ENCODE peak calls at places on chromosomes 13 and 19, in ten cellular contexts. M is osteoblast; O is lower lobe of right lung; J is hepatocyte; B is uterus; Q is psoas muscle; U is heart right ventricle; D is CD4-positive, alpha-beta memory T cell; I is heart left ventricle; E is BJ. C is an unnamed sample.
A peak's percentile ranks its signal among the peaks of the same experiment; 100 is the strongest.

GRCh38 chr19:29849234-29849633 is 37.4 kb downstream of the CCNE1 start:
- DNase-seq in M (no peak), O (no peak), J (no peak), B (no peak), Q (no peak), U (no peak), D (no peak), I (no peak), E (no peak), C (no peak)

GRCh38 chr13:110396913-110397379 is 89.9 kb downstream of the COL4A2 start:
- DNase-seq in M (peak; percentile 83), O (no peak), J (peak; percentile 73), B (peak; percentile 94), Q (peak; percentile 89), U (peak; percentile 77), D (no peak), I (peak; percentile 84), E (peak; percentile 99), C (peak; percentile 93)

GRCh38 chr13:49895826-49896225 is 40.3 kb downstream of the SPRYD7 start:
- DNase-seq in M (no peak), O (no peak), J (no peak), B (no peak), Q (no peak), U (no peak), D (no peak), I (no peak), E (no peak), C (no peak)

GRCh38 chr19:55697069-55697440 is 22.0 kb downstream of the EPN1 start:
- DNase-seq in M (peak; percentile 72), O (no peak), J (no peak), B (no peak), Q (no peak), U (no peak), D (no peak), I (no peak), E (no peak), C (no peak)

GRCh38 chr13:110001622-110002275 is 215.4 kb upstream of the IRS2 start:
- DNase-seq in M (peak; percentile 51), O (no peak), J (no peak), B (no peak), Q (no peak), U (no peak), D (no peak), I (no peak), E (no peak), C (no peak)

GRCh38 chr19:56837892-56838679 is 2.4 kb downstream of the PEG3 start:
- DNase-seq in M (no peak), O (peak; percentile 60), J (no peak), B (peak; percentile 73), Q (peak; percentile 73), U (peak; percentile 75), D (no peak), I (peak; percentile 70), E (no peak), C (peak; percentile 89)

GRCh38 chr19:10142701-10143375 is 23.1 kb upstream of the EIF3G start:
- DNase-seq in M (peak; percentile 82), O (peak; percentile 64), J (no peak), B (no peak), Q (no peak), U (no peak), D (peak; percentile 75), I (no peak), E (no peak), C (no peak)

GRCh38 chr19:3154957-3155736 is 19.3 kb downstream of the GNA15 start:
- DNase-seq in M (peak; percentile 99), O (peak; percentile 82), J (no peak), B (peak; percentile 72), Q (peak; percentile 80), U (peak; percentile 68), D (peak; percentile 85), I (peak; percentile 87), E (peak; percentile 96), C (peak; percentile 87)

GRCh38 chr13:53197424-53197823 is 168.8 kb downstream of the OLFM4 start:
- DNase-seq in M (no peak), O (no peak), J (no peak), B (no peak), Q (no peak), U (no peak), D (no peak), I (no peak), E (no peak), C (no peak)

GRCh38 chr19:42386974-42387707 is 3.0 kb downstream of the CNFN start:
- DNase-seq in M (peak; percentile 96), O (peak; percentile 77), J (peak; percentile 82), B (no peak), Q (peak; percentile 53), U (peak; percentile 67), D (peak; percentile 66), I (peak; percentile 45), E (no peak), C (peak; percentile 71)

GRCh38 chr19:36837525-36837901 is 674 bp downstream of the ZNF790 start:
- DNase-seq in M (peak; percentile 45), O (no peak), J (peak; percentile 35), B (no peak), Q (no peak), U (no peak), D (no peak), I (no peak), E (no peak), C (no peak)

GRCh38 chr13:111881700-111882099 is 185.2 kb upstream of the SOX1 start:
- DNase-seq in M (no peak), O (no peak), J (no peak), B (no peak), Q (no peak), U (no peak), D (no peak), I (no peak), E (no peak), C (no peak)

GRCh38 chr19:17948474-17948966 is 15.7 kb downstream of the CCDC124 start:
- DNase-seq in M (no peak), O (no peak), J (no peak), B (peak; percentile 30), Q (no peak), U (no peak), D (no peak), I (no peak), E (no peak), C (no peak)

GRCh38 chr19:17949956-17950309 is 17.0 kb upstream of the KCNN1 start:
- DNase-seq in M (no peak), O (no peak), J (no peak), B (no peak), Q (no peak), U (no peak), D (peak; percentile 31), I (no peak), E (no peak), C (no peak)

GRCh38 chr19:17947815-17948473 is 15.1 kb downstream of the CCDC124 start:
- DNase-seq in M (peak; percentile 100), O (peak; percentile 92), J (peak; percentile 99), B (peak; percentile 93), Q (peak; percentile 90), U (peak; percentile 94), D (peak; percentile 97), I (peak; percentile 94), E (peak; percentile 50), C (peak; percentile 45)

GRCh38 chr19:17950310-17951150 is 16.4 kb upstream of the KCNN1 start:
- DNase-seq in M (peak; percentile 92), O (no peak), J (no peak), B (no peak), Q (no peak), U (no peak), D (peak; percentile 39), I (no peak), E (no peak), C (no peak)

DNA sequence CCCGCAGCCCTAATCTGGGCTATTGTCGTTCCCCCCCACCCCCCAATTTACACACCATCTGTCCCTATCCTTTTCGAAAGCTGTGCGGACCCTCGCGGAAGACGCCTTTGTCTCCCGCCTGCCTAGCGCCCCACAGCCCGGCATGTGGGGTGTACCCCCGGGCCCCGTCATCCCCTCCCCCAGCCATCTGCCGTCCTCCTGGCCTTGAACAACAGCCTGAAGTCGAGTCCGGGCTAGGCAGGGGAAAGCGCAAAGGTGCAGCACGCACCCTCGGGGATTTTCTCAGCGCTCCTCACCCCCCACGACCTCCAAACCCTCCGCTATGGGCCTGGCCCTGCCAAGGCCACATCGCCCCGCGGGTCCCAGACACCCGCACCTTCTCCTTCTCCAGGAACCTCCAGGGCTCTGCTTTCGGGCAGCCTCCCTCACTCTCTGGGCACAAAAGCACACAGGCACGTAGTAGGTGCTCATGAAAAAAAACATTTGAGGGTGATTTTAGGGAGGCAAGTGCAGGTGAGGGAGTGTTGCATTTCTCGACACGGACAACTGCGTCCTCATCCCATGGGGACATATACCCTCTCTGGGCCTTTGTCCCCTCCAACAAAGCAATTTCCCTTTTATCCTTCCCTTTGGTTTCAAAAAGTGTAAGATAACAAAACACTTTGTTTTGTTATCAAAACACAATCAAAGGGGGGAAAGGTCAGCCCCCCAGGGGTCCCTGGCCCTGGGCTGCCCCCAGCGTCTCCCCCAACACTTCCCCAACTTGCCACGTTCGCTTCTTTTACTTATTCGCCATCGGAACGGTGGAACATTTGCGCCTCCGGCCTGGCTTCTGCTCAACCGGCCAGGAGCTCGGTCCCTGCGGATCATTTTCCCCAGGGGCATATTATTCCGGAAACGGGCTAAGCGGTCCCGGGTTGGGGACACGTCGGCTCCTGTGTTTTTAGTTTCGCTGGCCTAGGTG is 16.4 kb downstream of the CCDC124 start:
- DNase-seq in M (peak; percentile 74), O (no peak), J (no peak), B (no peak), Q (no peak), U (no peak), D (no peak), I (no peak), E (no peak), C (no peak)
- H3K4me3 ChIP-seq in M (no peak overlapping the region), O (no peak overlapping the region), J (no peak overlapping the region), B (no peak overlapping the region), Q (peak overlapping the region; percentile 82), U (peak overlapping the region; percentile 62), D (no peak overlapping the region), I (peak overlapping the region; percentile 87), E (no peak overlapping the region), C (peak overlapping the region; percentile 90)

DNA sequence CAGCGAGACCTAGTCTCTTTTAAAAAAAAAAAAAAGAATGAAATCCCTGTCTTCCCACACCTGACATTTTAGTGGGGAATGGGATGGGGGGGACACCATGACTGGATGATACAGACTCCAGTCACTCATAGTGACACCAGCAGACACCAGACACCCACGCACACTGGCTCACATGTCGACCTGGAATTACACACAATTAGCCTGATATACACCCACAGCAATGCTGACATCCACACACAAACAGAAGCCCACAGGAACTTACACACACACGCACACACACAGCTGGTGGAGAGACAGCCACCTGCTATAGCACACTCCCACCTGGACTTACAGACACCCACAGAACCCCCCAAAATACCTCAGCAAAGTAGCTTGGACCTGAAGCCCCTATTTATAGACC is 8.3 kb upstream of the NANOS3 start:
- DNase-seq in M (peak; percentile 76), O (no peak), J (no peak), B (no peak), Q (no peak), U (no peak), D (no peak), I (no peak), E (no peak), C (no peak)
- H3K27me3 ChIP-seq in M (peaks cover 8% of the 10 kb centered on the region), O (no peaks in the 10 kb centered on the region), J (no peaks in the 10 kb centered on the region), B (peaks cover 3% of the 10 kb centered on the region), Q (peaks cover 44% of the 10 kb centered on the region), U (no peaks in the 10 kb centered on the region), D (peaks cover 19% of the 10 kb centered on the region), I (no peaks in the 10 kb centered on the region), E (no peaks in the 10 kb centered on the region), C (no peaks in the 10 kb centered on the region)

GRCh38 chr19:17026041-17026658 is 460 bp downstream of the CPAMD8 start:
- DNase-seq in M (peak; percentile 85), O (peak; percentile 76), J (peak; percentile 55), B (no peak), Q (no peak), U (no peak), D (no peak), I (no peak), E (no peak), C (no peak)
- H3K4me3 ChIP-seq in M (no peak overlapping the region), O (peak overlapping the region; percentile 54), J (peak overlapping the region; percentile 13), B (no peak overlapping the region), Q (peak overlapping the region; percentile 39), U (peak overlapping the region; percentile 43), D (no peak overlapping the region), I (peak overlapping the region; percentile 50), E (no peak overlapping the region), C (no peak overlapping the region)

GRCh38 chr19:16363852-16364230 is 39.2 kb downstream of the KLF2 start:
- DNase-seq in M (peak; percentile 26), O (no peak), J (peak; percentile 4), B (no peak), Q (no peak), U (no peak), D (no peak), I (no peak), E (no peak), C (no peak)
- H3K27me3 ChIP-seq in M (no peaks in the 10 kb centered on the region), O (no peaks in the 10 kb centered on the region), J (no peaks in the 10 kb centered on the region), B (no peaks in the 10 kb centered on the region), Q (no peaks in the 10 kb centered on the region), U (no peaks in the 10 kb centered on the region), D (no peaks in the 10 kb centered on the region), I (no peaks in the 10 kb centered on the region), E (no peaks in the 10 kb centered on the region), C (no peaks in the 10 kb centered on the region)